ENCODE peak calls at places on chromosome 1, in five cellular contexts. One of them, this sample, is unnamed.

GRCh38 chr1:164880644-164881043 is 321.7 kb downstream of the PBX1 start:
- DNase-seq in RCC 7860: no peak
- DNase-seq in Caki2: no peak
- DNase-seq in IMR-90: no peak
- DNase-seq in glutamatergic neuron: no peak
- DNase-seq in this sample: no peak

GRCh38 chr1:90155721-90156487 is 161.0 kb downstream of the ZNF326 start:
- DNase-seq in Caki2: no peak
- DNase-seq in RCC 7860: no peak
- DNase-seq in IMR-90: no peak
- DNase-seq in glutamatergic neuron: no peak
- DNase-seq in this sample: no peak

GRCh38 chr1:228307218-228308023 is 99.2 kb downstream of the TRIM11 start:
- DNase-seq in Caki2: no peak
- DNase-seq in IMR-90: no peak
- DNase-seq in glutamatergic neuron: no peak
- DNase-seq in RCC 7860: no peak
- DNase-seq in this sample: no peak

GRCh38 chr1:184150776-184151531 is 99.4 kb downstream of the TSEN15 start:
- DNase-seq in glutamatergic neuron: no peak
- DNase-seq in RCC 7860: peak
- DNase-seq in Caki2: no peak
- DNase-seq in IMR-90: peak
- DNase-seq in this sample: no peak

GRCh38 chr1:25825605-25826004 is 5.9 kb downstream of the MTFR1L start:
- DNase-seq in glutamatergic neuron: no peak
- DNase-seq in IMR-90: no peak
- DNase-seq in Caki2: no peak
- DNase-seq in RCC 7860: no peak
- DNase-seq in this sample: peak

GRCh38 chr1:225097175-225097574 is 167.7 kb downstream of the DNAH14 start:
- DNase-seq in Caki2: no peak
- DNase-seq in RCC 7860: no peak
- DNase-seq in IMR-90: no peak
- DNase-seq in glutamatergic neuron: no peak
- DNase-seq in this sample: no peak

GRCh38 chr1:117077267-117077666 is 17.1 kb downstream of the TTF2 start:
- DNase-seq in RCC 7860: peak
- DNase-seq in IMR-90: peak
- DNase-seq in Caki2: peak
- DNase-seq in glutamatergic neuron: no peak
- DNase-seq in this sample: peak

GRCh38 chr1:22739648-22740385 is 29.2 kb downstream of the EPHB2 start:
- DNase-seq in RCC 7860: peak
- DNase-seq in glutamatergic neuron: no peak
- DNase-seq in Caki2: peak
- DNase-seq in IMR-90: peak
- DNase-seq in this sample: peak

GRCh38 chr1:53266038-53266437 is 27.7 kb upstream of the MAGOH start:
- DNase-seq in IMR-90: no peak
- DNase-seq in RCC 7860: no peak
- DNase-seq in Caki2: no peak
- DNase-seq in glutamatergic neuron: no peak
- DNase-seq in this sample: peak

GRCh38 chr1:156832434-156832833 is 15.8 kb upstream of the SH2D2A start:
- DNase-seq in Caki2: no peak
- DNase-seq in IMR-90: no peak
- DNase-seq in RCC 7860: no peak
- DNase-seq in glutamatergic neuron: no peak
- DNase-seq in this sample: no peak

This sample was measured in amniotic epithelial cell.